ENCODE peak calls at places on chromosomes 2 and 18, in four cellular contexts. One of them, this sample, is unnamed. For H3K4me1, the result is how much of the 10 kb centered on the place peaks cover.

GRCh38 chr2:118763797-118764196 is 83.7 kb downstream of the EN1 start:
- DNase-seq in CD8-positive, alpha-beta T cell: no peak
- DNase-seq in cardiac muscle cell: peak
- DNase-seq in fibroblast of lung: peak
- DNase-seq in this sample: no peak

GRCh38 chr18:46281185-46282176 is 177.3 kb downstream of the HAUS1 start:
- DNase-seq in fibroblast of lung: peak
- DNase-seq in cardiac muscle cell: peak
- DNase-seq in CD8-positive, alpha-beta T cell: peak
- DNase-seq in this sample: peak

GRCh38 chr2:16900405-16901025 is 234.9 kb upstream of the CYRIA start:
- DNase-seq in cardiac muscle cell: peak
- DNase-seq in CD8-positive, alpha-beta T cell: no peak
- DNase-seq in fibroblast of lung: no peak
- DNase-seq in this sample: no peak

GRCh38 chr2:192585418-192585817 is 390.7 kb upstream of the TMEFF2 start:
- DNase-seq in cardiac muscle cell: no peak
- DNase-seq in CD8-positive, alpha-beta T cell: no peak
- DNase-seq in fibroblast of lung: no peak
- DNase-seq in this sample: no peak

GRCh38 chr2:196259507-196260481 is 88.4 kb upstream of the STK17B start:
- DNase-seq in fibroblast of lung: peak
- DNase-seq in CD8-positive, alpha-beta T cell: peak
- DNase-seq in cardiac muscle cell: peak
- DNase-seq in this sample: no peak

GRCh38 chr2:4053769-4054493 is 350.6 kb downstream of the DCDC2C start:
- DNase-seq in CD8-positive, alpha-beta T cell: no peak
- DNase-seq in cardiac muscle cell: no peak
- DNase-seq in fibroblast of lung: peak
- DNase-seq in this sample: no peak

GRCh38 chr2:166637051-166637450 is 143.0 kb upstream of the SCN7A start:
- DNase-seq in CD8-positive, alpha-beta T cell: no peak
- DNase-seq in fibroblast of lung: peak
- DNase-seq in cardiac muscle cell: no peak
- DNase-seq in this sample: no peak

GRCh38 chr2:238439093-238439849 is 12.5 kb downstream of the ASB1 start:
- DNase-seq in cardiac muscle cell: peak
- DNase-seq in CD8-positive, alpha-beta T cell: no peak
- DNase-seq in fibroblast of lung: peak
- DNase-seq in this sample: no peak

GRCh38 chr2:8614646-8615045 is 67.2 kb upstream of the ID2 start:
- DNase-seq in CD8-positive, alpha-beta T cell: no peak
- DNase-seq in fibroblast of lung: no peak
- DNase-seq in cardiac muscle cell: no peak
- DNase-seq in this sample: no peak

GRCh38 chr18:3069671-3070433 is 56.9 kb upstream of the LPIN2 start:
- DNase-seq in CD8-positive, alpha-beta T cell: no peak
- DNase-seq in fibroblast of lung: no peak
- DNase-seq in cardiac muscle cell: no peak
- DNase-seq in this sample: no peak

GRCh38 chr2:239084007-239084406 is 236.1 kb downstream of the TWIST2 start:
- DNase-seq in fibroblast of lung: no peak
- DNase-seq in cardiac muscle cell: no peak
- DNase-seq in CD8-positive, alpha-beta T cell: no peak
- DNase-seq in this sample: no peak

GRCh38 chr2:129923265-129924141 is 56.0 kb upstream of the RAB6C start:
- DNase-seq in CD8-positive, alpha-beta T cell: no peak
- DNase-seq in cardiac muscle cell: peak
- DNase-seq in fibroblast of lung: peak
- DNase-seq in this sample: no peak

GRCh38 chr2:230905448-230906430 is 19.3 kb downstream of the GPR55 start:
- DNase-seq in CD8-positive, alpha-beta T cell: peak
- DNase-seq in cardiac muscle cell: no peak
- DNase-seq in fibroblast of lung: no peak
- DNase-seq in this sample: no peak

GRCh38 chr2:181680055-181680936 is at the start of gene NEUROD1:
- DNase-seq in cardiac muscle cell: no peak
- DNase-seq in CD8-positive, alpha-beta T cell: no peak
- DNase-seq in fibroblast of lung: peak
- DNase-seq in this sample: no peak

GRCh38 chr18:5413447-5413846 is 117.9 kb upstream of the ZBTB14 start:
- DNase-seq in CD8-positive, alpha-beta T cell: no peak
- DNase-seq in cardiac muscle cell: no peak
- DNase-seq in fibroblast of lung: no peak
- DNase-seq in this sample: no peak

GRCh38 chr2:232043966-232044365 is 82.5 kb downstream of the DIS3L2 start:
- DNase-seq in cardiac muscle cell: no peak
- DNase-seq in fibroblast of lung: no peak
- DNase-seq in CD8-positive, alpha-beta T cell: no peak
- DNase-seq in this sample: no peak

GRCh38 chr2:41502752-41503151 is 545.1 kb upstream of the PKDCC start:
- DNase-seq in CD8-positive, alpha-beta T cell: no peak
- DNase-seq in fibroblast of lung: no peak
- DNase-seq in cardiac muscle cell: no peak
- DNase-seq in this sample: no peak

GRCh38 chr2:12456293-12457151 is 260.2 kb upstream of the TRIB2 start:
- DNase-seq in CD8-positive, alpha-beta T cell: peak
- DNase-seq in cardiac muscle cell: peak
- DNase-seq in fibroblast of lung: peak
- DNase-seq in this sample: peak

GRCh38 chr2:170144758-170145157 is 33.2 kb upstream of the MYO3B start:
- DNase-seq in fibroblast of lung: no peak
- DNase-seq in cardiac muscle cell: no peak
- DNase-seq in CD8-positive, alpha-beta T cell: no peak
- DNase-seq in this sample: peak

GRCh38 chr18:13681701-13682100 is 44.7 kb downstream of the FAM210A start:
- DNase-seq in CD8-positive, alpha-beta T cell: no peak
- DNase-seq in cardiac muscle cell: no peak
- DNase-seq in fibroblast of lung: no peak
- DNase-seq in this sample: no peak

GRCh38 chr18:68922392-68922791 is 124.5 kb downstream of the CCDC102B start:
- DNase-seq in cardiac muscle cell: no peak
- DNase-seq in fibroblast of lung: no peak
- DNase-seq in CD8-positive, alpha-beta T cell: no peak
- DNase-seq in this sample: no peak

GRCh38 chr2:149218500-149218899 is 111.9 kb upstream of the LYPD6 start:
- DNase-seq in cardiac muscle cell: no peak
- DNase-seq in CD8-positive, alpha-beta T cell: no peak
- DNase-seq in fibroblast of lung: no peak
- DNase-seq in this sample: no peak

GRCh38 chr18:58970943-58971799 is 106.5 kb downstream of the ZNF532 start:
- DNase-seq in fibroblast of lung: no peak
- DNase-seq in cardiac muscle cell: no peak
- DNase-seq in CD8-positive, alpha-beta T cell: no peak
- DNase-seq in this sample: no peak
- H3K27ac ChIP-seq in fibroblast of lung: no peak
- H3K27ac ChIP-seq in cardiac muscle cell: no peak
- H3K27ac ChIP-seq in CD8-positive, alpha-beta T cell: no peak
- H3K27ac ChIP-seq in this sample: no peak

GRCh38 chr2:42929577-42929984 is 137.2 kb upstream of the HAAO start:
- DNase-seq in cardiac muscle cell: no peak
- DNase-seq in CD8-positive, alpha-beta T cell: no peak
- DNase-seq in fibroblast of lung: no peak
- DNase-seq in this sample: no peak
- H3K4me1 ChIP-seq in cardiac muscle cell: under half
- H3K4me1 ChIP-seq in CD8-positive, alpha-beta T cell: under half
- H3K4me1 ChIP-seq in fibroblast of lung: half or more
- H3K4me1 ChIP-seq in this sample: half or more

GRCh38 chr2:127079358-127079920 is 27.5 kb downstream of the BIN1 start:
- DNase-seq in fibroblast of lung: no peak
- DNase-seq in cardiac muscle cell: no peak
- DNase-seq in CD8-positive, alpha-beta T cell: no peak
- DNase-seq in this sample: no peak
- H3K4me3 ChIP-seq in fibroblast of lung: no peak
- H3K4me3 ChIP-seq in cardiac muscle cell: no peak
- H3K4me3 ChIP-seq in CD8-positive, alpha-beta T cell: peak
- H3K4me3 ChIP-seq in this sample: no peak

DNA sequence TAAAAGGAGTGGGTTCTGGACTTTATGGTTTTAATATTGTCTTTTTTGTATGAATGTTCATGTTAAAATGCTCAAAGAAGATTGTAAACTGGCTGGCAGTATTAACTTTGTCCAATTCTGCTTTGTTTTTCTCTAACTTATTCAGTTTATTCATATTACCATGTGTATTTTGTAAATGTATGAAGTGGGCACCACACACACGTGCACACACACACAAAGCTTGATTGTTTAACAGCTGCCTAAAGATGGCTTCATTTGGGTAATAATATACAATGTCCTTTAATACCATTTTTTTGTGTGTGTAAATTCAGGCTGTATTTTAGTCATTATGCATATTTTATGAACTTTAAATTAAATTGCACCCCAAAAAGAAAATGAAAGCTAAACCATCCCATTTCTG is 11.4 kb upstream of the APCDD1 start:
- DNase-seq in fibroblast of lung: no peak
- DNase-seq in CD8-positive, alpha-beta T cell: no peak
- DNase-seq in cardiac muscle cell: no peak
- DNase-seq in this sample: no peak
- H3K27ac ChIP-seq in fibroblast of lung: no peak
- H3K27ac ChIP-seq in CD8-positive, alpha-beta T cell: no peak
- H3K27ac ChIP-seq in cardiac muscle cell: no peak
- H3K27ac ChIP-seq in this sample: no peak

GRCh38 chr18:7647500-7647899 is 80.4 kb downstream of the PTPRM start:
- DNase-seq in cardiac muscle cell: no peak
- DNase-seq in fibroblast of lung: no peak
- DNase-seq in CD8-positive, alpha-beta T cell: no peak
- DNase-seq in this sample: no peak
- H3K4me1 ChIP-seq in cardiac muscle cell: under half
- H3K4me1 ChIP-seq in fibroblast of lung: under half
- H3K4me1 ChIP-seq in CD8-positive, alpha-beta T cell: under half
- H3K4me1 ChIP-seq in this sample: under half

GRCh38 chr2:9738718-9739496 is 104.4 kb upstream of the TAF1B start:
- DNase-seq in cardiac muscle cell: peak
- DNase-seq in fibroblast of lung: no peak
- DNase-seq in CD8-positive, alpha-beta T cell: no peak
- DNase-seq in this sample: peak
- H3K4me3 ChIP-seq in cardiac muscle cell: no peak
- H3K4me3 ChIP-seq in fibroblast of lung: no peak
- H3K4me3 ChIP-seq in CD8-positive, alpha-beta T cell: peak
- H3K4me3 ChIP-seq in this sample: peak

DNA sequence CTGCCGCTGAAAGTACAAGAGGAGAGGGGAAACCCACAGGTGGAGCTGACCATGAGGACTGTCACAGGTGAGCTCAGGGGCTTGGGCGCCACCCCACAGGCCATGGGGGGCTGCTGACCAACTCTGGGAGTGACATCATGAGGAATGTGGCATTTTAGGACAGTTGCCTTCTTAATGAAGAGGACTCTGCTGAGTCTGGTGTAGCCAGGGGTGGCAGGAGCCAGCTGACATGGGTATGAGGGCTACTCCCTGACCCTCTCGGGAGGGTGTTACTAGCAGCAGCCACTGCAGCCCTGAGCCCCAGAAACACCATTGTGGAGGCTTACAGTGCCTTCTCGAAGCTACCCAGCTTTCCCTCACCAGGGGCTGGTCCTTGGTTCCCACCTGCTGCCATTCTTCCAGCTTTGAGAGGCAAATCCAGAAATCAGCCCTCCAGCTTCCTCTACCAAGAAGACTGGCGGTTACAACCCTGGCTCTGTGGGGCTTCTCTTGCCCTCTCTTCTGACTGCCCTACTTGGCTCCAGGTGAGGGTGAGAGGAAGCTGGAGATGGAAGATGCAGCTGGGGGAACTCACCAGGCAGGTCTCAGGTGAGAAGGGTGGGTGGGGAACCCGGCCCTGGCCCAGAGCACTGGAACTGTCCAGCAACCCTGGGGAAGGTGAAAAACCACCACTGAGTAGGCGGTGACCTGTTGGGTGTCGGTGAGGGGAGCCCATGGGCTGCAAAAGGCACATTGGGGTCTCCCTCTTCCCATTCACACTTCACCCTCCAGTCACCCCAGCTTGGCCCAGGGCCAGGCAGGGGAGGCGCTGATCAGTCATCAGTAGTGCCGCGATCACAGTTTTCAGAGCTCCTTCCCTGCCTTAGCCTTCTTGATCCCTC is 98.5 kb downstream of the MCFD2 start:
- DNase-seq in CD8-positive, alpha-beta T cell: no peak
- DNase-seq in cardiac muscle cell: no peak
- DNase-seq in fibroblast of lung: no peak
- DNase-seq in this sample: no peak
- H3K27ac ChIP-seq in CD8-positive, alpha-beta T cell: no peak
- H3K27ac ChIP-seq in cardiac muscle cell: no peak
- H3K27ac ChIP-seq in fibroblast of lung: no peak
- H3K27ac ChIP-seq in this sample: peak

DNA sequence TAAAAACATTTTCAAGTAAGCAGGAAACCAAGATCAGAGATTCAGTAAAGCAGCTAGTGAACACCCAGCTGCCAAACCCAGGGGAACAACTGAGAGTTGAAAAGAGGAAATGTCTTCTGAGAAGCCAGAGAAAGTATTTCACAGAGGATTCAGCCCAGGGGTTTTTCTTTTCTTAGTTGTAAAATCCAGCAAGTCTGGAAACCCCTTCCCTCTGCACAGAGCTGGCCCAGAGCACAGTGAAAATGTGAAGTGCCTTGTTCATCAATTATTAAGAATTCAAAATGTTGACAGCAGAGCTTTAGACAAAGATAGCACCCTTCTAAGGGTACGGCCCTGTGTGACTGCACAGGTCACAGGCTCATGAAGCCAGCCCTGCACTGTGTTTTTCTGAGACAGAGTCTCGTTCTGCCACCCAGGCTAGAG is 28.4 kb downstream of the AFF3 start:
- DNase-seq in fibroblast of lung: no peak
- DNase-seq in cardiac muscle cell: no peak
- DNase-seq in CD8-positive, alpha-beta T cell: no peak
- DNase-seq in this sample: no peak
- H3K4me1 ChIP-seq in fibroblast of lung: under half
- H3K4me1 ChIP-seq in cardiac muscle cell: under half
- H3K4me1 ChIP-seq in CD8-positive, alpha-beta T cell: under half
- H3K4me1 ChIP-seq in this sample: under half